ENCODE peak calls at places on chromosomes 2 and 18, in seven cellular contexts. J is heart right ventricle, E is colonic mucosa, L is tibial artery, M is DND-41, Q is fibroblast of pulmonary artery, Z is dorsolateral prefrontal cortex. A is an unnamed sample.

GRCh38 chr2:137977790-137978189 is 13.5 kb downstream of the HNMT start:
- DNase-seq in J (no peak), E (no peak), L (no peak), M (no peak), Q (no peak), Z (no peak), A (no peak)

GRCh38 chr2:30565860-30566358 is 118.9 kb downstream of the LCLAT1 start:
- DNase-seq in J (no peak), E (peak), L (no peak), M (no peak), Q (peak), Z (no peak), A (no peak)

GRCh38 chr2:38438536-38439225 is 61.6 kb upstream of the ATL2 start:
- DNase-seq in J (no peak), E (no peak), L (no peak), M (no peak), Q (no peak), Z (no peak), A (no peak)

GRCh38 chr2:237968048-237968862 is 1.4 kb downstream of the UBE2F start:
- DNase-seq in J (no peak), E (peak), L (peak), M (no peak), Q (peak), Z (peak), A (peak)

GRCh38 chr2:189204322-189204941 is 24.9 kb upstream of the COL5A2 start:
- DNase-seq in J (no peak), E (no peak), L (no peak), M (no peak), Q (peak), Z (no peak), A (no peak)

GRCh38 chr2:184835081-184835728 is 236.9 kb downstream of the ZNF804A start:
- DNase-seq in J (no peak), E (no peak), L (no peak), M (no peak), Q (peak), Z (no peak), A (no peak)

GRCh38 chr2:222569826-222570225 is 86.1 kb downstream of the FARSB start:
- DNase-seq in J (no peak), E (no peak), L (no peak), M (no peak), Q (no peak), Z (no peak), A (no peak)

GRCh38 chr2:160574472-160575140 is 81.0 kb upstream of the RBMS1 start:
- DNase-seq in J (no peak), E (no peak), L (no peak), M (no peak), Q (peak), Z (no peak), A (no peak)

GRCh38 chr2:164593959-164594358 is 27.3 kb downstream of the GRB14 start:
- DNase-seq in J (no peak), E (no peak), L (no peak), M (no peak), Q (no peak), Z (no peak), A (no peak)

GRCh38 chr2:123732563-123732962 is 292.5 kb upstream of the CNTNAP5 start:
- DNase-seq in J (no peak), E (no peak), L (no peak), M (no peak), Q (no peak), Z (no peak), A (no peak)

GRCh38 chr2:2793925-2794324 is 462.9 kb upstream of the MYT1L start:
- DNase-seq in J (no peak), E (no peak), L (no peak), M (no peak), Q (no peak), Z (no peak), A (no peak)

GRCh38 chr18:49685231-49685942 is 123.5 kb downstream of the LIPG start:
- DNase-seq in J (no peak), E (no peak), L (no peak), M (no peak), Q (peak), Z (no peak), A (no peak)

GRCh38 chr2:236998250-236998649 is 87.4 kb upstream of the COPS8 start:
- DNase-seq in J (no peak), E (no peak), L (no peak), M (no peak), Q (peak), Z (no peak), A (no peak)

GRCh38 chr18:53451902-53452301 is 772.6 kb downstream of the MBD2 start:
- DNase-seq in J (no peak), E (no peak), L (no peak), M (no peak), Q (no peak), Z (no peak), A (no peak)

GRCh38 chr2:106098081-106098480 is 96.0 kb downstream of the UXS1 start:
- DNase-seq in J (no peak), E (no peak), L (no peak), M (peak), Q (peak), Z (no peak), A (no peak)

GRCh38 chr2:85662899-85663683 is 4.9 kb downstream of the SFTPB start:
- DNase-seq in J (no peak), E (no peak), L (peak), M (no peak), Q (peak), Z (no peak), A (no peak)

GRCh38 chr2:72919414-72920316 is 2.3 kb downstream of the EMX1 start:
- DNase-seq in J (no peak), E (no peak), L (no peak), M (no peak), Q (no peak), Z (no peak), A (no peak)

GRCh38 chr2:232667989-232668583 is 29.0 kb upstream of the GIGYF2 start:
- DNase-seq in J (no peak), E (no peak), L (no peak), M (no peak), Q (no peak), Z (peak), A (no peak)

GRCh38 chr2:156589381-156590079 is 153.4 kb downstream of the GPD2 start:
- DNase-seq in J (no peak), E (no peak), L (no peak), M (peak), Q (peak), Z (no peak), A (peak)

GRCh38 chr2:191846787-191847620 is at the start of gene CAVIN2:
- DNase-seq in J (peak), E (peak), L (peak), M (no peak), Q (peak), Z (no peak), A (no peak)

GRCh38 chr2:215451012-215451756 is 15.3 kb upstream of the FN1 start:
- DNase-seq in J (no peak), E (no peak), L (no peak), M (no peak), Q (peak), Z (no peak), A (no peak)

GRCh38 chr2:141957827-141958440 is 172.9 kb downstream of the LRP1B start:
- DNase-seq in J (no peak), E (no peak), L (no peak), M (no peak), Q (no peak), Z (no peak), A (no peak)

DNA sequence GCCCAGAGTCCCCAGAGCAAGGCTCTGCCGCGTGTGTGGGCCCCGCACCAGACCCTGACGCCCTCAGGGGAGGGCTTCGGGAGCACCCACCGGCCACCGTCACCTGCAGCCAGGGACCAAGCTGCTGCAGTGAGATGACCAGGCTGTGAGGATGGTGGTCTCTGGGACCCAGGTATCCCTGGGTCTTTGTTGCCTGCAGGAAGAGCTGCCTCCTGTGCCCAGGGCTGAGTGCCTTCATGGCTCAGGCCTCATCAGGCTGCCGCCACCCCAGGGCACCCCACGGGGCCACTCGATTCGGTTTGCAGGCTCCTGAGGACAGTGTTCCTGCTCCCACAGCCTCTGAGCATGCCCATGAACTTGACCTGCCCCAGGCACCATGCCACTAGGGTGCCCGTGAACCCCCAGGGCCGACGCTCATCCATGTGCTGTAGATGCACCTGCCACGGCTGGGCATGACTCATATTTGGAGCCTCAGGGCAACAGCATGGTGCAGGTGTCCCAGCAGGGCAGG is 109.8 kb downstream of the FAM210A start:
- DNase-seq in J (no peak), E (no peak), L (no peak), M (no peak), Q (no peak), Z (no peak), A (no peak)
- H3K4me3 ChIP-seq in J (no peak), E (no peak), L (no peak), M (peak), Q (no peak), Z (peak), A (no peak)

GRCh38 chr2:101386599-101387150 is 628 bp downstream of the CREG2 start:
- DNase-seq in J (no peak), E (no peak), L (no peak), M (no peak), Q (no peak), Z (no peak), A (peak)

GRCh38 chr2:101382406-101382805 is 4.9 kb downstream of the CREG2 start:
- DNase-seq in J (no peak), E (no peak), L (no peak), M (no peak), Q (no peak), Z (no peak), A (no peak)

GRCh38 chr2:101388232-101388631 is 929 bp upstream of the CREG2 start:
- DNase-seq in J (no peak), E (no peak), L (no peak), M (no peak), Q (peak), Z (no peak), A (no peak)

GRCh38 chr2:101383016-101383541 is 4.2 kb downstream of the CREG2 start:
- DNase-seq in J (no peak), E (no peak), L (no peak), M (no peak), Q (no peak), Z (no peak), A (no peak)

DNA sequence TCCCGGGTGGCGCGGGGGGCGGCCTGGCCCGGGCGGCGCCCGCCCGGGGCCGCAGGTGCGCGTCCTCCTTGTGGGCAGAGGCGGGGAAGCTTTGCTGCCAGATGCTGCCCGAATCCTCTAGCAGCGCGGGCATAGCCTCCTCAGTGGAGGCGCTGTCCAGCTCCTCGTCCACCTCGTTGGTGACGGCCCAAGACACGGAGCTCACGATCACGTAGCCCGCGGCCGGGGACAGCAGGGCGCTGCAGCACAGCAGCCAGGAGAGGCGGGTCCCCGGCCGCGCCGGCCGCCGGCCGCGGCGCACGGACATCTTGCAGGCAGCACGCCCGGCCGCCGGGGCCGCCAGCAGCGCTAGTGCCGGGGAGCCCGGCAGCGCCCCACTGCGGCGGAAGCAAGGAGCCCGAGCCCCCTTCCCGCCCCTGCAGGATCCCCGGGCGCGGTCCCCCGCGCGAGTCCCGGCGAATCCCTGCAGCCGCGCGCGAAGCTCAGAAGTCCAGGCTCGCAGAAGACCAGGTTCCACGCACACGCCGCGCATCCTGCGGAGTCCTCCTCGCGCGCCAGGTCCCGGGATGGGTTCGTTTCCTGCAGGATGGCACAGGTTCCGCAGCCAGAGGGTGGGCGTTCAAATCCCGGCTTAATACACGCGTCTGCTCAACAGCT is at the start of gene CREG2:
- DNase-seq in J (peak), E (peak), L (peak), M (peak), Q (peak), Z (peak), A (peak)
- H3K4me3 ChIP-seq in J (peak), E (peak), L (peak), M (peak), Q (peak), Z (peak), A (peak)

GRCh38 chr2:231227309-231228162 is 29.1 kb downstream of the ARMC9 start:
- DNase-seq in J (no peak), E (peak), L (peak), M (peak), Q (peak), Z (peak), A (peak)

GRCh38 chr2:231222318-231223000 is 24.0 kb downstream of the ARMC9 start:
- DNase-seq in J (no peak), E (no peak), L (no peak), M (no peak), Q (peak), Z (no peak), A (no peak)

GRCh38 chr2:231221761-231222160 is 23.3 kb downstream of the ARMC9 start:
- DNase-seq in J (no peak), E (no peak), L (no peak), M (no peak), Q (no peak), Z (no peak), A (no peak)

GRCh38 chr2:231223001-231223375 is 24.6 kb downstream of the ARMC9 start:
- DNase-seq in J (no peak), E (no peak), L (no peak), M (no peak), Q (no peak), Z (no peak), A (no peak)

GRCh38 chr2:231223458-231223970 is 25.1 kb downstream of the ARMC9 start:
- DNase-seq in J (no peak), E (no peak), L (no peak), M (no peak), Q (no peak), Z (no peak), A (no peak)
- H3K4me3 ChIP-seq in J (no peak), E (no peak), L (no peak), M (no peak), Q (no peak), Z (no peak), A (no peak)

GRCh38 chr2:218406209-218406948 is 6.7 kb downstream of the CTDSP1 start:
- DNase-seq in J (peak), E (peak), L (peak), M (peak), Q (peak), Z (peak), A (peak)

GRCh38 chr2:218407717-218408116 is 8.0 kb downstream of the CTDSP1 start:
- DNase-seq in J (no peak), E (no peak), L (no peak), M (no peak), Q (no peak), Z (no peak), A (no peak)

GRCh38 chr2:218405365-218406208 is 5.9 kb downstream of the CTDSP1 start:
- DNase-seq in J (no peak), E (peak), L (peak), M (peak), Q (no peak), Z (no peak), A (no peak)

GRCh38 chr2:218404351-218405145 is 4.9 kb downstream of the CTDSP1 start:
- DNase-seq in J (no peak), E (no peak), L (no peak), M (peak), Q (no peak), Z (no peak), A (no peak)

DNA sequence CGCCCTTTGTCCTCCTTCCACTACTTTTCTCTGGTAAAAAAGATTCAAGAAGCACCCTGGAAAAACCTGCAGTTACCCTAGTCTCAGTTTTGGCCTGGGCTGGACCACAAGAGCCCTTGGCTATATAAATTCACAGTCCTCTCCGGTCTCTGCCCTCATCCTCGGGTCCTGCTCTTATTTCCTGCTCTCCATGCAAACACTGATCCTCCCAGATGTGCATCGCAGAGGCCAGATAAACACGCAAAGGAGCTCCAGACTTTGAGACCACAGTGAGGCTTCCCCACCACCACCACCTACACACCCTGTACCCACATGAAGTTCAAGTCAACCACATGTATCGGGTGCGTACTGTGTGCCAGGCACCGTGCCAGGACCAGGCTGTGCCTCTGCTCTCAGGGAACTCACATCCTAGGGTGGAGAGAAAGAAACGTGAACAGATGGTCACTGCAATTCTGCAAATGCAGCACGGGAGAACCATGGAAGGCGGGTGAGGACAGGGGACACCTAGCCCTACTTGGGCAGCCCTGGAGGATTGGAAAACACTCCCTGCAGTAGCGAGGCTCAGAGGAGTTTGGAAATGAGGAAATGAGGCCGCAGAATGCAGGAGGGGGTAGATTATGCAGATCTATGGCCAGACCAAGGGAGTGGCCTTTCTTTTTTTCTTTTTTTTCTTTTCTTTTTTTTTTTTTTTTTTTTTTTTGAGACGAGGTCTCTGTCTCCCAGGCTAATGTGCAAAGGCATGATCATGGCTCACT is 7.5 kb downstream of the CTDSP1 start:
- DNase-seq in J (peak), E (peak), L (peak), M (peak), Q (peak), Z (peak), A (peak)
- H3K4me3 ChIP-seq in J (peak), E (peak), L (peak), M (peak), Q (peak), Z (peak), A (peak)

A was measured in naive thymus-derived CD4-positive, alpha-beta T cell.